ENCODE peak calls at places on chromosomes 6 and 20, in five cellular contexts. W is omental fat pad, U is cardiac muscle cell, J is heart left ventricle, O is neural crest cell. D is an unnamed sample.

GRCh38 chr6:108250240-108250866 is 10.5 kb downstream of the SNX3 start:
- DNase-seq in W (no peak), U (peak), J (no peak), O (no peak), D (no peak)

GRCh38 chr6:90347411-90347841 is 50.8 kb upstream of the BACH2 start:
- DNase-seq in W (no peak), U (no peak), J (no peak), O (no peak), D (no peak)

GRCh38 chr6:114437229-114437628 is 94.4 kb upstream of the HS3ST5 start:
- DNase-seq in W (no peak), U (no peak), J (no peak), O (no peak), D (no peak)

GRCh38 chr20:49282584-49283171 is 4.8 kb upstream of the ZNFX1 start:
- DNase-seq in W (no peak), U (no peak), J (no peak), O (no peak), D (no peak)

GRCh38 chr20:17495826-17496225 is 35.4 kb downstream of the BFSP1 start:
- DNase-seq in W (no peak), U (no peak), J (no peak), O (no peak), D (no peak)

GRCh38 chr6:73006161-73006560 is 219.1 kb downstream of the KHDC1L start:
- DNase-seq in W (no peak), U (no peak), J (no peak), O (no peak), D (no peak)

GRCh38 chr6:32604434-32604877 is 14.8 kb upstream of the HLA-DRB1 start:
- DNase-seq in W (no peak), U (no peak), J (no peak), O (no peak), D (no peak)

GRCh38 chr6:12354499-12354898 is 64.3 kb downstream of the EDN1 start:
- DNase-seq in W (no peak), U (peak), J (no peak), O (no peak), D (no peak)

GRCh38 chr6:139695361-139695760 is 320.9 kb upstream of the CITED2 start:
- DNase-seq in W (no peak), U (no peak), J (no peak), O (no peak), D (no peak)

GRCh38 chr6:147005499-147005898 is 198.7 kb upstream of the STXBP5 start:
- DNase-seq in W (no peak), U (no peak), J (no peak), O (no peak), D (no peak)

GRCh38 chr6:81562169-81562568 is 190.3 kb downstream of the TENT5A start:
- DNase-seq in W (no peak), U (peak), J (no peak), O (no peak), D (no peak)

GRCh38 chr20:44091026-44091425 is 96.0 kb downstream of the JPH2 start:
- DNase-seq in W (no peak), U (no peak), J (no peak), O (no peak), D (no peak)
- TF ChIP-seq CTCF in W (no peak), U (no peak), J (no peak), O (no peak), D (no peak)

GRCh38 chr6:110534731-110535164 is 58.3 kb upstream of the SLC22A16 start:
- DNase-seq in W (no peak), U (peak), J (no peak), O (no peak), D (no peak)
- TF ChIP-seq CTCF in W (no peak), U (peak), J (no peak), O (no peak), D (no peak)

GRCh38 chr6:20719980-20720379 is 185.7 kb downstream of the CDKAL1 start:
- DNase-seq in W (no peak), U (no peak), J (no peak), O (no peak), D (no peak)
- TF ChIP-seq CTCF in W (no peak), U (no peak), J (no peak), O (no peak), D (no peak)

GRCh38 chr20:4708036-4708435 is 13.7 kb upstream of the PRND start:
- DNase-seq in W (no peak), U (no peak), J (no peak), O (no peak), D (no peak)
- TF ChIP-seq CTCF in W (no peak), U (no peak), J (no peak), O (no peak), D (no peak)

GRCh38 chr6:74964871-74965441 is 240.9 kb downstream of the COL12A1 start:
- DNase-seq in W (no peak), U (peak), J (no peak), O (no peak), D (no peak)
- TF ChIP-seq CTCF in W (no peak), U (no peak), J (no peak), O (no peak), D (no peak)

GRCh38 chr6:145043926-145044500 is 691.3 kb downstream of the EPM2A start:
- DNase-seq in W (no peak), U (no peak), J (no peak), O (no peak), D (no peak)

GRCh38 chr6:145044606-145045275 is 690.6 kb downstream of the EPM2A start:
- DNase-seq in W (no peak), U (peak), J (no peak), O (no peak), D (no peak)

GRCh38 chr6:145036848-145037567 is 698.3 kb downstream of the EPM2A start:
- DNase-seq in W (no peak), U (peak), J (no peak), O (no peak), D (no peak)

DNA sequence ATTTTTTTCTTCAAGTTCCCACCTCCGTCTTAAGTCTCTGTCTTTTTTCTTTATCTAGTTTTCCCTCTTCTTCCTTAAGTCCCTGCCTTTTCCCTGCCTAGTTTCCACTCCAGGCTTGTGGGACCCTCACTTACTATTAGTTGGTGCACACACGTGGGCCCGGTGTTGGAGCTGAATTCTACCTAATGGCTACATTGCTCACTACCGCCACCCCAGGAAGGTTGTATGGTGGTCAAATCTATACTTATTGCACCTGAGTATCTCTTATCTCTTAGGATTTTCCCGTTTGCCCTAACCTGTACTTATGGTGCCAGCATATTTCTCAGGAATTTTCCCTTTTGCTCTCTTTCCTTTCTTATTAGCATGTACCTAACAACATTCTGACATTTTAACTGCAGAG is 692.8 kb downstream of the EPM2A start:
- DNase-seq in W (no peak), U (no peak), J (no peak), O (no peak), D (no peak)
- TF ChIP-seq CTCF in W (no peak), U (peak), J (no peak), O (peak), D (no peak)

GRCh38 chr6:141077355-141078333 is 1055.1 kb upstream of the GJE1 start:
- DNase-seq in W (no peak), U (peak), J (no peak), O (peak), D (peak)
- TF ChIP-seq CTCF in W (no peak), U (peak), J (no peak), O (peak), D (peak)

GRCh38 chr6:138032571-138032970 is 74.6 kb downstream of the PERP start:
- DNase-seq in W (no peak), U (no peak), J (no peak), O (no peak), D (no peak)

GRCh38 chr6:138036955-138037592 is 70.1 kb downstream of the PERP start:
- DNase-seq in W (no peak), U (no peak), J (no peak), O (no peak), D (no peak)

GRCh38 chr6:138034229-138034628 is 73.0 kb downstream of the PERP start:
- DNase-seq in W (no peak), U (no peak), J (no peak), O (no peak), D (no peak)

GRCh38 chr6:138036111-138036510 is 71.1 kb downstream of the PERP start:
- DNase-seq in W (no peak), U (no peak), J (no peak), O (no peak), D (no peak)

DNA sequence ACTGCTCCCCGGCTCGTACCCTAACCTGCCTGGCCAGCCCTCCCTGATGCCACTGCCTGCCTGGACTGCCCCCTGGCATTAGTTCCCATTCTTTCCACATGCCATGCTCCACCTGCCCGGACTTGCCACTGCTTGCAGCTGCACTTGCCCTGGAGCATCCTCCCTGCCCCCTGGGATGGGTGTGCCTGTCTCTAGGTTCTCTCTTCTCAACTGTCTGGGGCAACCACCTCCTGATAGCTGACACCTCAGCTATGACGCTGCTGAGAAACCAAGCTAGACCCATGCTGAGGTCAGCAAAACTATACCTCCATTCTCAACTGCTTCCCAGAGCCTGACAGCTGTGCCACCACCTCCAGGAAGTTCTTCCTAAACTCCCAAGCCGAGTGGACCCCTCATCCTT is 72.1 kb downstream of the PERP start:
- DNase-seq in W (no peak), U (no peak), J (no peak), O (no peak), D (no peak)
- TF ChIP-seq CTCF in W (no peak), U (no peak), J (no peak), O (no peak), D (no peak)

GRCh38 chr20:62874745-62875344 is 13.2 kb upstream of the TCFL5 start:
- DNase-seq in W (no peak), U (peak), J (no peak), O (no peak), D (no peak)

GRCh38 chr20:62876826-62877728 is 15.5 kb upstream of the TCFL5 start:
- DNase-seq in W (no peak), U (peak), J (peak), O (no peak), D (no peak)

GRCh38 chr20:62876441-62876825 is 14.8 kb upstream of the TCFL5 start:
- DNase-seq in W (no peak), U (no peak), J (no peak), O (no peak), D (no peak)

GRCh38 chr20:62873280-62873679 is 11.7 kb upstream of the TCFL5 start:
- DNase-seq in W (no peak), U (no peak), J (no peak), O (no peak), D (no peak)

GRCh38 chr20:62875419-62876355 is 14.1 kb upstream of the TCFL5 start:
- DNase-seq in W (no peak), U (peak), J (peak), O (peak), D (peak)
- TF ChIP-seq CTCF in W (no peak), U (peak), J (peak), O (peak), D (peak)

GRCh38 chr6:119243657-119244056 is 105.9 kb downstream of the MAN1A1 start:
- DNase-seq in W (no peak), U (no peak), J (no peak), O (no peak), D (no peak)

GRCh38 chr6:119241124-119241491 is 108.5 kb downstream of the MAN1A1 start:
- DNase-seq in W (no peak), U (peak), J (no peak), O (no peak), D (no peak)

GRCh38 chr6:119241540-119242309 is 107.8 kb downstream of the MAN1A1 start:
- DNase-seq in W (no peak), U (no peak), J (no peak), O (no peak), D (no peak)

GRCh38 chr6:119243037-119243436 is 106.5 kb downstream of the MAN1A1 start:
- DNase-seq in W (no peak), U (no peak), J (no peak), O (no peak), D (no peak)

GRCh38 chr6:119240257-119241123 is 109.1 kb downstream of the MAN1A1 start:
- DNase-seq in W (no peak), U (peak), J (no peak), O (no peak), D (no peak)
- TF ChIP-seq CTCF in W (no peak), U (no peak), J (no peak), O (no peak), D (no peak)